ENCODE peak calls at places on chromosomes 12 and 14, in nine cellular contexts. One of them, this sample, is unnamed.
A peak's percentile ranks its signal among the peaks of the same experiment; 100 is the strongest.

GRCh38 chr12:109879332-109880048 is 851 bp downstream of the GLTP start:
- DNase-seq in naive B cell: no peak
- DNase-seq in H9: no peak
- DNase-seq in CD8-positive, alpha-beta T cell: no peak
- DNase-seq in GDM1: no peak
- DNase-seq in HTR-8/SVneo: no peak
- DNase-seq in choroid plexus epithelial cell: peak; percentile 5
- DNase-seq in non-pigmented ciliary epithelial cell: no peak
- DNase-seq in stimulated activated naive CD4-positive, alpha-beta T cell: no peak
- DNase-seq in this sample: no peak

GRCh38 chr14:55433880-55434804 is 6.3 kb downstream of the TBPL2 start:
- DNase-seq in naive B cell: no peak
- DNase-seq in H9: no peak
- DNase-seq in CD8-positive, alpha-beta T cell: no peak
- DNase-seq in GDM1: no peak
- DNase-seq in HTR-8/SVneo: no peak
- DNase-seq in choroid plexus epithelial cell: no peak
- DNase-seq in non-pigmented ciliary epithelial cell: no peak
- DNase-seq in stimulated activated naive CD4-positive, alpha-beta T cell: peak; percentile 19
- DNase-seq in this sample: no peak

GRCh38 chr14:52961060-52961639 is 10.3 kb upstream of the FERMT2 start:
- DNase-seq in naive B cell: peak; percentile 20
- DNase-seq in H9: peak; percentile 78
- DNase-seq in CD8-positive, alpha-beta T cell: peak; percentile 40
- DNase-seq in GDM1: peak; percentile 11
- DNase-seq in HTR-8/SVneo: peak; percentile 93
- DNase-seq in choroid plexus epithelial cell: peak; percentile 89
- DNase-seq in non-pigmented ciliary epithelial cell: no peak
- DNase-seq in stimulated activated naive CD4-positive, alpha-beta T cell: peak; percentile 39
- DNase-seq in this sample: peak; percentile 54

GRCh38 chr14:67704484-67705089 is 2.9 kb downstream of the RDH12 start:
- DNase-seq in naive B cell: peak; percentile 53
- DNase-seq in H9: no peak
- DNase-seq in CD8-positive, alpha-beta T cell: peak; percentile 8
- DNase-seq in GDM1: peak; percentile 36
- DNase-seq in HTR-8/SVneo: peak; percentile 95
- DNase-seq in choroid plexus epithelial cell: peak; percentile 75
- DNase-seq in non-pigmented ciliary epithelial cell: no peak
- DNase-seq in stimulated activated naive CD4-positive, alpha-beta T cell: peak; percentile 37
- DNase-seq in this sample: peak; percentile 67

GRCh38 chr14:84646791-84647500 is 883.0 kb upstream of the FLRT2 start:
- DNase-seq in naive B cell: no peak
- DNase-seq in H9: no peak
- DNase-seq in CD8-positive, alpha-beta T cell: no peak
- DNase-seq in GDM1: no peak
- DNase-seq in HTR-8/SVneo: no peak
- DNase-seq in choroid plexus epithelial cell: peak; percentile 92
- DNase-seq in non-pigmented ciliary epithelial cell: peak; percentile 71
- DNase-seq in stimulated activated naive CD4-positive, alpha-beta T cell: no peak
- DNase-seq in this sample: no peak

GRCh38 chr14:77457522-77458248 is at the start of the genes AHSA1 and VIPAS39:
- DNase-seq in naive B cell: peak; percentile 95
- DNase-seq in H9: peak; percentile 99
- DNase-seq in CD8-positive, alpha-beta T cell: peak; percentile 86
- DNase-seq in GDM1: peak; percentile 96
- DNase-seq in HTR-8/SVneo: peak; percentile 98
- DNase-seq in choroid plexus epithelial cell: peak; percentile 100
- DNase-seq in non-pigmented ciliary epithelial cell: peak; percentile 98
- DNase-seq in stimulated activated naive CD4-positive, alpha-beta T cell: peak; percentile 95
- DNase-seq in this sample: peak; percentile 98

GRCh38 chr12:3600039-3600720 is 109.2 kb downstream of the PRMT8 start:
- DNase-seq in naive B cell: no peak
- DNase-seq in H9: peak; percentile 54
- DNase-seq in CD8-positive, alpha-beta T cell: no peak
- DNase-seq in GDM1: no peak
- DNase-seq in HTR-8/SVneo: no peak
- DNase-seq in choroid plexus epithelial cell: peak; percentile 47
- DNase-seq in non-pigmented ciliary epithelial cell: no peak
- DNase-seq in stimulated activated naive CD4-positive, alpha-beta T cell: no peak
- DNase-seq in this sample: no peak

GRCh38 chr12:76470028-76470939 is 89.3 kb downstream of the OSBPL8 start:
- DNase-seq in naive B cell: no peak
- DNase-seq in H9: no peak
- DNase-seq in CD8-positive, alpha-beta T cell: no peak
- DNase-seq in GDM1: peak; percentile 28
- DNase-seq in HTR-8/SVneo: peak; percentile 75
- DNase-seq in choroid plexus epithelial cell: peak; percentile 96
- DNase-seq in non-pigmented ciliary epithelial cell: peak; percentile 91
- DNase-seq in stimulated activated naive CD4-positive, alpha-beta T cell: no peak
- DNase-seq in this sample: no peak

GRCh38 chr12:98645572-98646067 is 530 bp downstream of the APAF1 start:
- DNase-seq in naive B cell: peak; percentile 33
- DNase-seq in H9: no peak
- DNase-seq in CD8-positive, alpha-beta T cell: no peak
- DNase-seq in GDM1: no peak
- DNase-seq in HTR-8/SVneo: peak; percentile 17
- DNase-seq in choroid plexus epithelial cell: peak; percentile 16
- DNase-seq in non-pigmented ciliary epithelial cell: no peak
- DNase-seq in stimulated activated naive CD4-positive, alpha-beta T cell: no peak
- DNase-seq in this sample: peak; percentile 19

GRCh38 chr12:101928556-101928955 is 51.2 kb downstream of the DRAM1 start:
- DNase-seq in naive B cell: no peak
- DNase-seq in H9: no peak
- DNase-seq in CD8-positive, alpha-beta T cell: no peak
- DNase-seq in GDM1: no peak
- DNase-seq in HTR-8/SVneo: no peak
- DNase-seq in choroid plexus epithelial cell: peak; percentile 58
- DNase-seq in non-pigmented ciliary epithelial cell: no peak
- DNase-seq in stimulated activated naive CD4-positive, alpha-beta T cell: no peak
- DNase-seq in this sample: no peak

GRCh38 chr14:73287071-73287470 is 49.8 kb downstream of the PAPLN start:
- DNase-seq in naive B cell: no peak
- DNase-seq in H9: no peak
- DNase-seq in CD8-positive, alpha-beta T cell: no peak
- DNase-seq in GDM1: no peak
- DNase-seq in HTR-8/SVneo: no peak
- DNase-seq in choroid plexus epithelial cell: no peak
- DNase-seq in non-pigmented ciliary epithelial cell: no peak
- DNase-seq in stimulated activated naive CD4-positive, alpha-beta T cell: no peak
- DNase-seq in this sample: no peak

GRCh38 chr12:128534906-128535305 is 267.9 kb downstream of the TMEM132C start:
- DNase-seq in naive B cell: no peak
- DNase-seq in H9: no peak
- DNase-seq in CD8-positive, alpha-beta T cell: no peak
- DNase-seq in GDM1: no peak
- DNase-seq in HTR-8/SVneo: no peak
- DNase-seq in choroid plexus epithelial cell: no peak
- DNase-seq in non-pigmented ciliary epithelial cell: no peak
- DNase-seq in stimulated activated naive CD4-positive, alpha-beta T cell: no peak
- DNase-seq in this sample: no peak

GRCh38 chr12:58529897-58530296 is 390.4 kb downstream of the LRIG3 start:
- DNase-seq in naive B cell: no peak
- DNase-seq in H9: no peak
- DNase-seq in CD8-positive, alpha-beta T cell: no peak
- DNase-seq in GDM1: no peak
- DNase-seq in HTR-8/SVneo: peak; percentile 59
- DNase-seq in choroid plexus epithelial cell: peak; percentile 98
- DNase-seq in non-pigmented ciliary epithelial cell: peak; percentile 96
- DNase-seq in stimulated activated naive CD4-positive, alpha-beta T cell: no peak
- DNase-seq in this sample: no peak

GRCh38 chr12:91432079-91432478 is 249.5 kb upstream of the DCN start:
- DNase-seq in naive B cell: no peak
- DNase-seq in H9: no peak
- DNase-seq in CD8-positive, alpha-beta T cell: no peak
- DNase-seq in GDM1: no peak
- DNase-seq in HTR-8/SVneo: no peak
- DNase-seq in choroid plexus epithelial cell: peak; percentile 90
- DNase-seq in non-pigmented ciliary epithelial cell: peak; percentile 50
- DNase-seq in stimulated activated naive CD4-positive, alpha-beta T cell: no peak
- DNase-seq in this sample: no peak

GRCh38 chr12:43835656-43836454 is at the start of gene TMEM117:
- DNase-seq in naive B cell: peak; percentile 72
- DNase-seq in H9: peak; percentile 69
- DNase-seq in CD8-positive, alpha-beta T cell: peak; percentile 45
- DNase-seq in GDM1: peak; percentile 29
- DNase-seq in HTR-8/SVneo: peak; percentile 29
- DNase-seq in choroid plexus epithelial cell: peak; percentile 38
- DNase-seq in non-pigmented ciliary epithelial cell: no peak
- DNase-seq in stimulated activated naive CD4-positive, alpha-beta T cell: peak; percentile 64
- DNase-seq in this sample: peak; percentile 53

GRCh38 chr14:35879654-35880249 is 53.6 kb downstream of the BRMS1L start:
- DNase-seq in naive B cell: no peak
- DNase-seq in H9: no peak
- DNase-seq in CD8-positive, alpha-beta T cell: no peak
- DNase-seq in GDM1: no peak
- DNase-seq in HTR-8/SVneo: no peak
- DNase-seq in choroid plexus epithelial cell: peak; percentile 63
- DNase-seq in non-pigmented ciliary epithelial cell: no peak
- DNase-seq in stimulated activated naive CD4-positive, alpha-beta T cell: no peak
- DNase-seq in this sample: no peak

GRCh38 chr14:21049263-21049662 is 7.1 kb downstream of the RNASE7 start:
- DNase-seq in naive B cell: no peak
- DNase-seq in H9: no peak
- DNase-seq in CD8-positive, alpha-beta T cell: no peak
- DNase-seq in GDM1: no peak
- DNase-seq in HTR-8/SVneo: no peak
- DNase-seq in choroid plexus epithelial cell: peak; percentile 64
- DNase-seq in non-pigmented ciliary epithelial cell: no peak
- DNase-seq in stimulated activated naive CD4-positive, alpha-beta T cell: no peak
- DNase-seq in this sample: no peak

GRCh38 chr12:28742791-28743190 is 406.3 kb upstream of the FAR2 start:
- DNase-seq in naive B cell: no peak
- DNase-seq in H9: no peak
- DNase-seq in CD8-positive, alpha-beta T cell: no peak
- DNase-seq in GDM1: no peak
- DNase-seq in HTR-8/SVneo: no peak
- DNase-seq in choroid plexus epithelial cell: peak; percentile 13
- DNase-seq in non-pigmented ciliary epithelial cell: peak; percentile 9
- DNase-seq in stimulated activated naive CD4-positive, alpha-beta T cell: no peak
- DNase-seq in this sample: no peak

GRCh38 chr12:7555752-7556151 is 52.2 kb upstream of the CD163 start:
- DNase-seq in naive B cell: no peak
- DNase-seq in H9: no peak
- DNase-seq in CD8-positive, alpha-beta T cell: no peak
- DNase-seq in GDM1: no peak
- DNase-seq in HTR-8/SVneo: peak; percentile 26
- DNase-seq in choroid plexus epithelial cell: peak; percentile 89
- DNase-seq in non-pigmented ciliary epithelial cell: peak; percentile 63
- DNase-seq in stimulated activated naive CD4-positive, alpha-beta T cell: no peak
- DNase-seq in this sample: no peak

GRCh38 chr14:47966411-47966810 is 291.0 kb upstream of the MDGA2 start:
- DNase-seq in naive B cell: no peak
- DNase-seq in H9: no peak
- DNase-seq in CD8-positive, alpha-beta T cell: no peak
- DNase-seq in GDM1: no peak
- DNase-seq in HTR-8/SVneo: no peak
- DNase-seq in choroid plexus epithelial cell: no peak
- DNase-seq in non-pigmented ciliary epithelial cell: no peak
- DNase-seq in stimulated activated naive CD4-positive, alpha-beta T cell: no peak
- DNase-seq in this sample: no peak

GRCh38 chr14:99426265-99426664 is 54.4 kb downstream of the SETD3 start:
- DNase-seq in naive B cell: no peak
- DNase-seq in H9: no peak
- DNase-seq in CD8-positive, alpha-beta T cell: no peak
- DNase-seq in GDM1: no peak
- DNase-seq in HTR-8/SVneo: no peak
- DNase-seq in choroid plexus epithelial cell: no peak
- DNase-seq in non-pigmented ciliary epithelial cell: no peak
- DNase-seq in stimulated activated naive CD4-positive, alpha-beta T cell: no peak
- DNase-seq in this sample: no peak

GRCh38 chr14:105315211-105315721 is 718 bp downstream of the PACS2 start:
- DNase-seq in naive B cell: peak; percentile 67
- DNase-seq in H9: peak; percentile 57
- DNase-seq in CD8-positive, alpha-beta T cell: peak; percentile 40
- DNase-seq in GDM1: no peak
- DNase-seq in HTR-8/SVneo: peak; percentile 29
- DNase-seq in choroid plexus epithelial cell: peak; percentile 45
- DNase-seq in non-pigmented ciliary epithelial cell: no peak
- DNase-seq in stimulated activated naive CD4-positive, alpha-beta T cell: peak; percentile 54
- DNase-seq in this sample: peak; percentile 42

GRCh38 chr14:35362441-35362840 is 42.1 kb downstream of the NFKBIA start:
- DNase-seq in naive B cell: no peak
- DNase-seq in H9: no peak
- DNase-seq in CD8-positive, alpha-beta T cell: no peak
- DNase-seq in GDM1: no peak
- DNase-seq in HTR-8/SVneo: no peak
- DNase-seq in choroid plexus epithelial cell: no peak
- DNase-seq in non-pigmented ciliary epithelial cell: no peak
- DNase-seq in stimulated activated naive CD4-positive, alpha-beta T cell: no peak
- DNase-seq in this sample: no peak

GRCh38 chr14:68665792-68666195 is 127.1 kb downstream of the ZFP36L1 start:
- DNase-seq in naive B cell: no peak
- DNase-seq in H9: no peak
- DNase-seq in CD8-positive, alpha-beta T cell: no peak
- DNase-seq in GDM1: no peak
- DNase-seq in HTR-8/SVneo: peak; percentile 83
- DNase-seq in choroid plexus epithelial cell: no peak
- DNase-seq in non-pigmented ciliary epithelial cell: no peak
- DNase-seq in stimulated activated naive CD4-positive, alpha-beta T cell: no peak
- DNase-seq in this sample: no peak

GRCh38 chr12:54932691-54933090 is 51.9 kb downstream of the TESPA1 start:
- DNase-seq in naive B cell: no peak
- DNase-seq in H9: no peak
- DNase-seq in CD8-positive, alpha-beta T cell: no peak
- DNase-seq in GDM1: no peak
- DNase-seq in HTR-8/SVneo: no peak
- DNase-seq in choroid plexus epithelial cell: no peak
- DNase-seq in non-pigmented ciliary epithelial cell: no peak
- DNase-seq in stimulated activated naive CD4-positive, alpha-beta T cell: no peak
- DNase-seq in this sample: no peak

GRCh38 chr12:61854902-61855301 is 405.3 kb upstream of the USP15 start:
- DNase-seq in naive B cell: no peak
- DNase-seq in H9: no peak
- DNase-seq in CD8-positive, alpha-beta T cell: no peak
- DNase-seq in GDM1: no peak
- DNase-seq in HTR-8/SVneo: no peak
- DNase-seq in choroid plexus epithelial cell: peak; percentile 2
- DNase-seq in non-pigmented ciliary epithelial cell: no peak
- DNase-seq in stimulated activated naive CD4-positive, alpha-beta T cell: no peak
- DNase-seq in this sample: no peak

GRCh38 chr12:128976120-128976519 is 122.8 kb downstream of the GLT1D1 start:
- DNase-seq in naive B cell: no peak
- DNase-seq in H9: peak; percentile 86
- DNase-seq in CD8-positive, alpha-beta T cell: no peak
- DNase-seq in GDM1: no peak
- DNase-seq in HTR-8/SVneo: no peak
- DNase-seq in choroid plexus epithelial cell: peak; percentile 2
- DNase-seq in non-pigmented ciliary epithelial cell: no peak
- DNase-seq in stimulated activated naive CD4-positive, alpha-beta T cell: no peak
- DNase-seq in this sample: peak; percentile 26

GRCh38 chr12:94551810-94552209 is 92.1 kb upstream of the CEP83 start:
- DNase-seq in naive B cell: no peak
- DNase-seq in H9: no peak
- DNase-seq in CD8-positive, alpha-beta T cell: no peak
- DNase-seq in GDM1: no peak
- DNase-seq in HTR-8/SVneo: no peak
- DNase-seq in choroid plexus epithelial cell: no peak
- DNase-seq in non-pigmented ciliary epithelial cell: no peak
- DNase-seq in stimulated activated naive CD4-positive, alpha-beta T cell: no peak
- DNase-seq in this sample: no peak

GRCh38 chr14:62117718-62118164 is 355.5 kb downstream of the SNAPC1 start:
- DNase-seq in naive B cell: no peak
- DNase-seq in H9: no peak
- DNase-seq in CD8-positive, alpha-beta T cell: no peak
- DNase-seq in GDM1: no peak
- DNase-seq in HTR-8/SVneo: no peak
- DNase-seq in choroid plexus epithelial cell: no peak
- DNase-seq in non-pigmented ciliary epithelial cell: no peak
- DNase-seq in stimulated activated naive CD4-positive, alpha-beta T cell: no peak
- DNase-seq in this sample: no peak

GRCh38 chr12:107491856-107492255 is 193.7 kb upstream of the PWP1 start:
- DNase-seq in naive B cell: no peak
- DNase-seq in H9: no peak
- DNase-seq in CD8-positive, alpha-beta T cell: no peak
- DNase-seq in GDM1: no peak
- DNase-seq in HTR-8/SVneo: no peak
- DNase-seq in choroid plexus epithelial cell: peak; percentile 88
- DNase-seq in non-pigmented ciliary epithelial cell: no peak
- DNase-seq in stimulated activated naive CD4-positive, alpha-beta T cell: no peak
- DNase-seq in this sample: no peak

GRCh38 chr14:67461341-67461985 is 27.1 kb downstream of the TMEM229B start:
- DNase-seq in naive B cell: no peak
- DNase-seq in H9: no peak
- DNase-seq in CD8-positive, alpha-beta T cell: no peak
- DNase-seq in GDM1: no peak
- DNase-seq in HTR-8/SVneo: no peak
- DNase-seq in choroid plexus epithelial cell: peak; percentile 74
- DNase-seq in non-pigmented ciliary epithelial cell: peak; percentile 3
- DNase-seq in stimulated activated naive CD4-positive, alpha-beta T cell: no peak
- DNase-seq in this sample: no peak

This sample was measured in mucosa of gallbladder.